ENCODE peak calls at places on chromosomes 7 and 10, in six cellular contexts. T is K562, F is A549, K is HepG2, L is upper lobe of left lung, X is GM12878. Q is an unnamed sample.

GRCh38 chr7:142153400-142153799 is 41.9 kb downstream of the MGAM2 start:
- ATAC-seq in T (peak), F (peak), K (peak), L (peak), X (peak), Q (no peak)

GRCh38 chr7:150890853-150891584 is 38.7 kb downstream of the AOC1 start:
- ATAC-seq in T (no peak), F (no peak), K (no peak), L (no peak), X (no peak), Q (no peak)

GRCh38 chr7:102991540-102992214 is 78.9 kb downstream of the LRRC17 start:
- ATAC-seq in T (peak), F (peak), K (peak), L (peak), X (no peak), Q (no peak)

GRCh38 chr10:26052326-26052725 is 118.3 kb downstream of the MYO3A start:
- ATAC-seq in T (no peak), F (no peak), K (no peak), L (no peak), X (no peak), Q (no peak)

GRCh38 chr7:7452652-7453051 is 83.0 kb downstream of the COL28A1 start:
- ATAC-seq in T (no peak), F (peak), K (no peak), L (no peak), X (no peak), Q (no peak)

GRCh38 chr10:95395947-95396449 is 105.2 kb upstream of the PDLIM1 start:
- ATAC-seq in T (no peak), F (no peak), K (no peak), L (peak), X (no peak), Q (no peak)

GRCh38 chr10:21368728-21369425 is 156.6 kb downstream of the SKIDA1 start:
- ATAC-seq in T (no peak), F (no peak), K (no peak), L (no peak), X (peak), Q (no peak)

GRCh38 chr7:151244871-151245346 is 3.6 kb downstream of the SMARCD3 start:
- ATAC-seq in T (no peak), F (no peak), K (no peak), L (no peak), X (peak), Q (no peak)

GRCh38 chr7:121328508-121329459 is at the start of gene WNT16:
- ATAC-seq in T (peak), F (peak), K (peak), L (peak), X (peak), Q (no peak)

GRCh38 chr10:122541541-122542002 is 19.0 kb upstream of the DMBT1 start:
- ATAC-seq in T (no peak), F (no peak), K (no peak), L (no peak), X (no peak), Q (no peak)

GRCh38 chr7:158094671-158095256 is 492.9 kb downstream of the PTPRN2 start:
- ATAC-seq in T (peak), F (peak), K (peak), L (no peak), X (no peak), Q (no peak)

GRCh38 chr10:74854610-74855009 is 28.2 kb downstream of the KAT6B start:
- ATAC-seq in T (peak), F (no peak), K (no peak), L (no peak), X (peak), Q (no peak)

GRCh38 chr10:51950996-51951392 is 251.6 kb upstream of the CSTF2T start:
- ATAC-seq in T (no peak), F (no peak), K (no peak), L (no peak), X (no peak), Q (no peak)

GRCh38 chr10:122849900-122850605 is 4.4 kb upstream of the CUZD1 start:
- ATAC-seq in T (no peak), F (peak), K (no peak), L (no peak), X (no peak), Q (no peak)

GRCh38 chr7:77537595-77538185 is 595 bp downstream of the PTPN12 start:
- ATAC-seq in T (peak), F (peak), K (peak), L (peak), X (peak), Q (peak)

GRCh38 chr7:152144557-152145245 is 119.2 kb downstream of the GALNT11 start:
- ATAC-seq in T (no peak), F (no peak), K (no peak), L (no peak), X (no peak), Q (no peak)

GRCh38 chr10:43316988-43317387 is 50.1 kb upstream of the RASGEF1A start:
- ATAC-seq in T (no peak), F (peak), K (peak), L (no peak), X (no peak), Q (no peak)

GRCh38 chr10:28632597-28632940 is 44.8 kb upstream of the BAMBI start:
- ATAC-seq in T (no peak), F (no peak), K (no peak), L (no peak), X (no peak), Q (no peak)

GRCh38 chr10:3420527-3421469 is 248.2 kb upstream of the PITRM1 start:
- ATAC-seq in T (no peak), F (no peak), K (no peak), L (no peak), X (no peak), Q (no peak)

GRCh38 chr10:116207180-116207579 is 65.8 kb downstream of the GFRA1 start:
- ATAC-seq in T (no peak), F (no peak), K (peak), L (no peak), X (no peak), Q (no peak)

GRCh38 chr7:129898007-129898406 is 54.8 kb downstream of the UBE2H start:
- ATAC-seq in T (no peak), F (no peak), K (no peak), L (no peak), X (no peak), Q (no peak)

GRCh38 chr7:44847509-44847919 is 373 bp downstream of the H2AZ2 start:
- ATAC-seq in T (peak), F (peak), K (peak), L (peak), X (peak), Q (peak)

GRCh38 chr7:66883716-66884115 is 37.3 kb upstream of the TMEM248 start:
- ATAC-seq in T (no peak), F (peak), K (no peak), L (no peak), X (peak), Q (no peak)

GRCh38 chr10:97179731-97180366 is 5.9 kb downstream of the SLIT1 start:
- ATAC-seq in T (peak), F (peak), K (peak), L (no peak), X (peak), Q (no peak)

GRCh38 chr10:52599586-52600200 is 172.9 kb downstream of the MBL2 start:
- ATAC-seq in T (no peak), F (no peak), K (no peak), L (no peak), X (no peak), Q (no peak)

GRCh38 chr7:86209036-86209435 is 434.7 kb upstream of the GRM3 start:
- ATAC-seq in T (no peak), F (no peak), K (no peak), L (peak), X (no peak), Q (no peak)

GRCh38 chr10:75029874-75030273 is 81.6 kb upstream of the SAMD8 start:
- ATAC-seq in T (no peak), F (no peak), K (no peak), L (peak), X (no peak), Q (peak)

GRCh38 chr10:21648040-21648439 is 114.0 kb downstream of the MLLT10 start:
- ATAC-seq in T (no peak), F (no peak), K (no peak), L (no peak), X (no peak), Q (no peak)

GRCh38 chr10:42367532-42368230 is 270.7 kb downstream of the ZNF33B start:
- ATAC-seq in T (peak), F (no peak), K (peak), L (peak), X (peak), Q (peak)

GRCh38 chr10:123144697-123145541 is 3.0 kb upstream of the HMX2 start:
- ATAC-seq in T (peak), F (peak), K (peak), L (no peak), X (no peak), Q (no peak)

GRCh38 chr7:105139381-105139780 is 125.4 kb downstream of the KMT2E start:
- ATAC-seq in T (no peak), F (no peak), K (no peak), L (no peak), X (no peak), Q (no peak)

GRCh38 chr7:105137898-105138297 is 123.9 kb downstream of the KMT2E start:
- ATAC-seq in T (no peak), F (no peak), K (no peak), L (no peak), X (no peak), Q (no peak)

GRCh38 chr7:105136221-105136620 is 122.2 kb downstream of the KMT2E start:
- ATAC-seq in T (peak), F (peak), K (no peak), L (no peak), X (no peak), Q (no peak)

DNA sequence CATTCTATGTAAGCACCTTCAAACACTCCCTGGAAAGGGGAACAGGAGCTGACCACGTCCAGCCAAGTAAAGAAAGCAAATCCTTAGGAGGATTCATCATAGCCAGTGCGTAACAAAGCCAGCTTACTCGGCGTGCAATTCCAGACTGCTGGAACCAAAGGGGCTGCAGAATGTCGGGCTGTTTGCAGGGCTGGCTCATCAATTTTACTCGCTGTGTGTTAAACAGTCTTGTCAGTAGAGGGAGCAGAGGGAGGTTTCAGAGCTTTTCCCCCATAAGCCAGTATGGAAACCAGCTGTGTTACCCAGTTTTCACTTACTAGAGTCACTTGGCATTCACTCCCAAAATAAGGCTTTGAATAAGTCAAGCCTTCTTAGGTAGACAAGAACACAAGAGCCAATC is 127.1 kb downstream of the KMT2E start:
- ATAC-seq in T (peak), F (peak), K (peak), L (no peak), X (peak), Q (no peak)
- TF ChIP-seq CTCF in T (peak), F (peak), K (no peak), L (no peak), X (no peak), Q (peak)

GRCh38 chr7:1558841-1559625 is 3.0 kb upstream of the TMEM184A start:
- ATAC-seq in T (no peak), F (no peak), K (no peak), L (no peak), X (no peak), Q (no peak)
- TF ChIP-seq EP300 in T (no peak), F (no peak), K (no peak), L (no peak), X (no peak), Q (no peak)

GRCh38 chr10:14477408-14477710 is 146.6 kb upstream of the FRMD4A start:
- ATAC-seq in T (no peak), F (no peak), K (no peak), L (no peak), X (no peak), Q (no peak)

GRCh38 chr10:14476641-14477407 is 146.1 kb upstream of the FRMD4A start:
- ATAC-seq in T (no peak), F (no peak), K (no peak), L (no peak), X (no peak), Q (no peak)

GRCh38 chr10:14481014-14481413 is 150.3 kb upstream of the FRMD4A start:
- ATAC-seq in T (no peak), F (no peak), K (no peak), L (no peak), X (no peak), Q (no peak)

GRCh38 chr10:14478201-14478600 is 147.5 kb upstream of the FRMD4A start:
- ATAC-seq in T (no peak), F (no peak), K (no peak), L (no peak), X (no peak), Q (no peak)

DNA sequence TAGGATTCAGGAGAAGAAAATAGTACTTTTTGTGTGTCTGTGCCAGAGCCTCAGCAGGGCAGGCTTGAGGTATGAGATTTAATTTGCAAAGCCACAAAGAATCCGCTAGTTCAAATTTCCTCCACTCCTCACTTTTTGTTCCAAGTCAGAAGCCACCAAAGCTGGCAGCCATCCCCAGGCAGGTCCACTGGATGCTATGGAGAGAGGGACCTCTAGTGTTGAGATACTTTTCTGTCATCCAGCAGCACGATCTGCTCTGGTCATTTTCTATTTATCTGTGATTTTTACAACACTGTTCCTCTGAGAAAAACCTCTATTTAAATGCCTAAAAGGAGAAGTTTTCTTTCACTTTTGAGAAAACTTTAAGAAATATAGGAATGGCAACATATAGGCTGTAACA is 147.9 kb upstream of the FRMD4A start:
- ATAC-seq in T (peak), F (peak), K (peak), L (no peak), X (peak), Q (peak)
- TF ChIP-seq CTCF in T (peak), F (peak), K (peak), L (no peak), X (peak), Q (peak)

DNA sequence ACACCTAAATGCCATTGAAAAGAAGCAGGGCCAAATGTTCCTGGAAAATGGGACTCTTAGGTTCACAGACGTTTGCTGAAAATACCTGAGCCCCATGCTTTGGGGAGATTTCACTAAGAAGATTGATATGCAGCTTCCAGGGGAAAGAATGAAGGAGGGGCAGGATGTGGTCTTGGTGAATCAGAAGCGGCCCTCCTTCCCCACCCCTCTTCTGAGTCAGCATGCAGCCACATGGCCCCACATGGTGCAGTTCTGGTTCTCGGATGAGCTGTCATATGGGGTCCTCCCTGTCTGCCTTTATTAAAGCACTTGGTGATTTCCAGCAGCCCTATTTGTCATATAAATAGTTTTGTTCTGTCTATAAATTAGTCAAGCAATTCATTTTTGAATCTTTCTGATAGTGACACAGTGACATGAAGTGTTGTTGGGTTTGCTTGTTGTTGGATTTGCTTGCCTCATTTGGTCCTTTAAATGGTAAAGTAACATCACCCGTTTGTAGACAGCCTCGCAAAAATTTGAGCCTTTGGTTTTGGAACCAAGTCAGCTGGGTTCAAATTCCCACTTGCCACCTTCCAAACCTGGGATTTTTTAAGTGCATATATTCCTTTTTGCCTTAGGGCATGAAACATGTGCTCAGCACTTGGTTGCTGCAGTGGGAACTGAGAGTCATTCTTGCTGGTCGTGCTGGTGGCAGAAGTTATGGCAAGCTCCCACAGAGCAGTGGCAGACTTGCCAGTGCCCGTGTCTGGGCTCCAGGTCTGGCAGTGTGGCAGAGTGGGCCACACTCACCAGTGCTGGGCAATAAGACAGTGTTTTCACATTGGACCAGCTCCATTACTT is 68.1 kb upstream of the CDK6 start:
- ATAC-seq in T (peak), F (peak), K (no peak), L (no peak), X (peak), Q (no peak)
- TF ChIP-seq EP300 in T (peak), F (no peak), K (no peak), L (no peak), X (peak), Q (no peak)

DNA sequence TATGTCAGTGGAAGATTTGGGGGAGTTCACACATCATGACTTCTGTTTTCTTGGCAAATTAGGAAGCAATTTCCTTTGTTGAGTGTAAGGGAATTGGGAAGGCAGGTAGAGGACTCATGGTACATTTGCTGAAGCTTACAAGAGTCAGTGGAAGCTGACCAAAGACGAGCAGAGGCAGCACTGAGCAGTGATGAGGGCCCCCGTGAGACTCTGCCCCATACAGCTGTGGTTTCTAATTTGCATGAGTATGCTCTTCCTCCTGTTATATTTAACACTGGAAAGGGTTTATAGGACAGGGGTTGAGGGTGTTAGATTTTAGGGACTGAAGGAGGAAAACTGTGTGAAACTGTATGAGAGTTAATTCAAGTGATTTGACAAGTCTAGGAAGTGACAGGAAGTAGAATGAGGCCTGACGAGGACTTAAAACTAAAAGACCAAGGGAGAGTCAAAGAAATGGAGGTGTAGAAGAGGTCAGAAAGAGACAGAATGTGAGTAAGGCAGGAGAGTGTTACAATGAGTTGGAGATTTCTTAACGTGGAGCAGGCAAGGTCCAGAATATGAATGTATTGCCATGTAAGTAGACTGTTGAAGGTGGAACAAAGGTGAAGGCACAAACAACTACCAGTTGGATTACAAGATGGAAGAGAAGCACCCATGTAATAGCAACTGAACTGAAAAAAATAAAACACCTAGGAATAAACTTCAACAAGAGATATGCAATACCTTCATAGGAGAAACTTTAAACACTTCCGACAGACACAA is 23.5 kb upstream of the MRPS17 start:
- ATAC-seq in T (no peak), F (no peak), K (no peak), L (no peak), X (no peak), Q (no peak)
- TF ChIP-seq CTCF in T (no peak), F (no peak), K (no peak), L (no peak), X (no peak), Q (no peak)

GRCh38 chr7:2528481-2529095 is 9.0 kb downstream of the LFNG start:
- ATAC-seq in T (no peak), F (no peak), K (no peak), L (no peak), X (no peak), Q (no peak)
- TF ChIP-seq EP300 in T (no peak), F (no peak), K (no peak), L (no peak), X (no peak), Q (no peak)